ENCODE peak calls at places on chromosomes 11 and 22, in six cellular contexts. One of them, this sample, is unnamed.

GRCh38 chr22:23155143-23155542 is 9.9 kb downstream of the RAB36 start:
- DNase-seq in lung: no peak
- DNase-seq in iris pigment epithelial cell: no peak
- DNase-seq in tibial artery: no peak
- DNase-seq in posterior cingulate gyrus: no peak
- DNase-seq in T47D: no peak
- DNase-seq in this sample: no peak

GRCh38 chr22:46084376-46084775 is 66.0 kb upstream of the PPARA start:
- DNase-seq in lung: no peak
- DNase-seq in iris pigment epithelial cell: no peak
- DNase-seq in tibial artery: peak
- DNase-seq in posterior cingulate gyrus: no peak
- DNase-seq in T47D: no peak
- DNase-seq in this sample: no peak

GRCh38 chr11:117696489-117696888 is 100.5 kb downstream of the DSCAML1 start:
- DNase-seq in lung: no peak
- DNase-seq in iris pigment epithelial cell: no peak
- DNase-seq in tibial artery: no peak
- DNase-seq in posterior cingulate gyrus: no peak
- DNase-seq in T47D: no peak
- DNase-seq in this sample: no peak

GRCh38 chr22:45885941-45886395 is 91.0 kb downstream of the WNT7B start:
- DNase-seq in lung: no peak
- DNase-seq in iris pigment epithelial cell: no peak
- DNase-seq in tibial artery: no peak
- DNase-seq in posterior cingulate gyrus: peak
- DNase-seq in T47D: no peak
- DNase-seq in this sample: no peak

GRCh38 chr22:24037851-24038765 is 27.0 kb downstream of the CABIN1 start:
- DNase-seq in lung: no peak
- DNase-seq in iris pigment epithelial cell: peak
- DNase-seq in tibial artery: no peak
- DNase-seq in posterior cingulate gyrus: no peak
- DNase-seq in T47D: no peak
- DNase-seq in this sample: no peak

GRCh38 chr11:122920579-122920978 is 38.0 kb downstream of the JHY start:
- DNase-seq in lung: peak
- DNase-seq in iris pigment epithelial cell: no peak
- DNase-seq in tibial artery: no peak
- DNase-seq in posterior cingulate gyrus: no peak
- DNase-seq in T47D: no peak
- DNase-seq in this sample: no peak

GRCh38 chr11:69808708-69809107 is 10.5 kb downstream of the FGF3 start:
- DNase-seq in lung: no peak
- DNase-seq in iris pigment epithelial cell: peak
- DNase-seq in tibial artery: no peak
- DNase-seq in posterior cingulate gyrus: no peak
- DNase-seq in T47D: no peak
- DNase-seq in this sample: no peak

GRCh38 chr22:20009582-20010306 is 6.9 kb downstream of the ARVCF start:
- DNase-seq in lung: no peak
- DNase-seq in iris pigment epithelial cell: no peak
- DNase-seq in tibial artery: no peak
- DNase-seq in posterior cingulate gyrus: no peak
- DNase-seq in T47D: no peak
- DNase-seq in this sample: no peak

GRCh38 chr11:68298659-68299516 is 13.5 kb upstream of the LRP5 start:
- DNase-seq in lung: no peak
- DNase-seq in iris pigment epithelial cell: no peak
- DNase-seq in tibial artery: no peak
- DNase-seq in posterior cingulate gyrus: no peak
- DNase-seq in T47D: no peak
- DNase-seq in this sample: no peak

GRCh38 chr11:104127828-104128227 is 36.1 kb downstream of the PDGFD start:
- DNase-seq in lung: no peak
- DNase-seq in iris pigment epithelial cell: peak
- DNase-seq in tibial artery: no peak
- DNase-seq in posterior cingulate gyrus: no peak
- DNase-seq in T47D: no peak
- DNase-seq in this sample: no peak

GRCh38 chr22:49603016-49603415 is 224.7 kb downstream of the BRD1 start:
- DNase-seq in lung: no peak
- DNase-seq in iris pigment epithelial cell: no peak
- DNase-seq in tibial artery: no peak
- DNase-seq in posterior cingulate gyrus: no peak
- DNase-seq in T47D: no peak
- DNase-seq in this sample: no peak

GRCh38 chr22:20786048-20786447 is 12.1 kb downstream of the SERPIND1 start:
- DNase-seq in lung: no peak
- DNase-seq in iris pigment epithelial cell: no peak
- DNase-seq in tibial artery: no peak
- DNase-seq in posterior cingulate gyrus: no peak
- DNase-seq in T47D: no peak
- DNase-seq in this sample: no peak

GRCh38 chr22:49825944-49826602 is 1.6 kb downstream of the BRD1 start:
- DNase-seq in lung: no peak
- DNase-seq in iris pigment epithelial cell: peak
- DNase-seq in tibial artery: no peak
- DNase-seq in posterior cingulate gyrus: no peak
- DNase-seq in T47D: no peak
- DNase-seq in this sample: no peak

GRCh38 chr11:117591316-117592039 is 205.5 kb downstream of the DSCAML1 start:
- DNase-seq in lung: no peak
- DNase-seq in iris pigment epithelial cell: no peak
- DNase-seq in tibial artery: no peak
- DNase-seq in posterior cingulate gyrus: no peak
- DNase-seq in T47D: no peak
- DNase-seq in this sample: no peak

GRCh38 chr11:16607675-16608644 is 130.5 kb upstream of the C11orf58 start:
- DNase-seq in lung: peak
- DNase-seq in iris pigment epithelial cell: no peak
- DNase-seq in tibial artery: peak
- DNase-seq in posterior cingulate gyrus: peak
- DNase-seq in T47D: no peak
- DNase-seq in this sample: no peak

GRCh38 chr22:36197601-36198146 is 3.9 kb downstream of the APOL4 start:
- DNase-seq in lung: no peak
- DNase-seq in iris pigment epithelial cell: peak
- DNase-seq in tibial artery: no peak
- DNase-seq in posterior cingulate gyrus: no peak
- DNase-seq in T47D: no peak
- DNase-seq in this sample: no peak

GRCh38 chr22:49212466-49212865 is 615.2 kb downstream of the BRD1 start:
- DNase-seq in lung: no peak
- DNase-seq in iris pigment epithelial cell: no peak
- DNase-seq in tibial artery: peak
- DNase-seq in posterior cingulate gyrus: no peak
- DNase-seq in T47D: no peak
- DNase-seq in this sample: no peak

This sample was measured in NCI-H524 treated with DMSO at 0.1 percent for 48 hours.